ENCODE peak calls at places on chromosomes 6 and 20, in four cellular contexts. C is tibial nerve; T is breast epithelium; A is CD8-positive, alpha-beta T cell. M is an unnamed sample.
A peak's percentile ranks its signal among the peaks of the same experiment; 100 is the strongest.

GRCh38 chr20:24403410-24403809 is 66.0 kb upstream of the SYNDIG1 start:
- DNase-seq in T (no peak), A (no peak), C (no peak), M (no peak)

GRCh38 chr6:125974214-125974866 is 12.0 kb upstream of the TRMT11 start:
- DNase-seq in C (no peak), T (no peak), A (no peak), M (no peak)

GRCh38 chr20:46031701-46032254 is 2.8 kb downstream of the SLC12A5 start:
- DNase-seq in T (no peak), A (no peak), C (no peak), M (no peak)

GRCh38 chr6:121826156-121826810 is 390.8 kb downstream of the GJA1 start:
- DNase-seq in A (no peak), T (no peak), C (no peak), M (no peak)

GRCh38 chr6:143325379-143326140 is 124.9 kb downstream of the ADAT2 start:
- DNase-seq in T (no peak), C (no peak), A (no peak), M (no peak)

GRCh38 chr6:13881621-13882165 is 43.1 kb upstream of the RNF182 start:
- DNase-seq in T (no peak), A (no peak), C (no peak), M (no peak)

GRCh38 chr6:38213275-38213674 is 393.7 kb downstream of the ZFAND3 start:
- DNase-seq in A (no peak), C (no peak), T (no peak), M (no peak)

GRCh38 chr20:17511401-17511800 is 19.8 kb downstream of the BFSP1 start:
- DNase-seq in T (no peak), C (no peak), A (no peak), M (no peak)

GRCh38 chr6:157952751-157953479 is 28.7 kb upstream of the SYNJ2 start:
- DNase-seq in T (no peak), C (no peak), A (no peak), M (no peak)

GRCh38 chr6:169051371-169051770 is 202.3 kb downstream of the THBS2 start:
- DNase-seq in A (no peak), C (no peak), T (no peak), M (no peak)

GRCh38 chr20:38146156-38146555 is 18.9 kb downstream of the TGM2 start:
- DNase-seq in T (no peak), C (no peak), A (no peak), M (no peak)

GRCh38 chr6:87297115-87297514 is 25.3 kb upstream of the SMIM8 start:
- DNase-seq in C (no peak), A (no peak), T (no peak), M (no peak)

GRCh38 chr6:31007694-31008093 is 2.6 kb upstream of the MUC22 start:
- DNase-seq in A (no peak), C (no peak), T (no peak), M (no peak)

GRCh38 chr6:15941168-15941567 is 187.7 kb upstream of the MYLIP start:
- DNase-seq in A (no peak), C (no peak), T (no peak), M (no peak)

DNA sequence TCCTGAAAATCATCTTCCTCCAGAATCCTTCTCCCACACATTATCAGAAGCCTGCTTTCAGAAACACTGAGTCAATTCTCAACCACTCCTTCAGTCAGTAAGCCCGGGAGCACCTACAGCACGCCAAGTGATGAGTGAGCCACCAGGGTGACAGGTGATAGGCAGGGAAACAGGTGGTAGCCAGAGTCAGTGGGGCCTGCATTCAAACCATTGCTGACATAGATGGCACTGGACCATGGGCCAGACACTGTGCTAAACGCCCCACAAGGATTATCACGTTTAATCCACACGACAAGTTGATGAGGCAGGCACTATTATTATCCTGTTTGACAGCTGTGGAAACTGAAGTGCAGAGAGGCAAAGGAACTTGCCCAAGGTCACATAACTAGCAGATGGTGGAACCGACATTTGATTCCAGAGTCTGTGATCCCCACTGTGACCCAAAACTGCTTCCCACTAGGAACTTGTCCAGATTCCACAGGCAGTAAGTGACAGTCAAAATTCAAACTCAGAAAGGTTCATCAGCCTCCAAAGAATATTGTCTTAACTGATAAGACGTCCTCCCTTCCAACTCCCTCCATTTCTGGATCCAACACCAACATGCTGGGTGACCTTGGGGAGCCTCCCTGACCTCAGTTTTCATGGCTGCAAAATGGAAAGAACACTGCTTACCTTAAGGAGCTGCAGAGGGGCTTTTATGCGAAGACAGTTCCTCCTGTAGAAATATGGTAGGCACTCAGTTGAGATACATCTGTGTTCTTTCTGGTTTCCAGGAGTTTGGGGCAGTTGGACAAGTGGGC is 23.9 kb upstream of the TOP1 start:
- DNase-seq in C (no peak), A (no peak), T (no peak), M (no peak)
- H3K4me3 ChIP-seq in C (no peak overlapping the region), A (no peak overlapping the region), T (peak overlapping the region; percentile 7), M (no peak overlapping the region)

DNA sequence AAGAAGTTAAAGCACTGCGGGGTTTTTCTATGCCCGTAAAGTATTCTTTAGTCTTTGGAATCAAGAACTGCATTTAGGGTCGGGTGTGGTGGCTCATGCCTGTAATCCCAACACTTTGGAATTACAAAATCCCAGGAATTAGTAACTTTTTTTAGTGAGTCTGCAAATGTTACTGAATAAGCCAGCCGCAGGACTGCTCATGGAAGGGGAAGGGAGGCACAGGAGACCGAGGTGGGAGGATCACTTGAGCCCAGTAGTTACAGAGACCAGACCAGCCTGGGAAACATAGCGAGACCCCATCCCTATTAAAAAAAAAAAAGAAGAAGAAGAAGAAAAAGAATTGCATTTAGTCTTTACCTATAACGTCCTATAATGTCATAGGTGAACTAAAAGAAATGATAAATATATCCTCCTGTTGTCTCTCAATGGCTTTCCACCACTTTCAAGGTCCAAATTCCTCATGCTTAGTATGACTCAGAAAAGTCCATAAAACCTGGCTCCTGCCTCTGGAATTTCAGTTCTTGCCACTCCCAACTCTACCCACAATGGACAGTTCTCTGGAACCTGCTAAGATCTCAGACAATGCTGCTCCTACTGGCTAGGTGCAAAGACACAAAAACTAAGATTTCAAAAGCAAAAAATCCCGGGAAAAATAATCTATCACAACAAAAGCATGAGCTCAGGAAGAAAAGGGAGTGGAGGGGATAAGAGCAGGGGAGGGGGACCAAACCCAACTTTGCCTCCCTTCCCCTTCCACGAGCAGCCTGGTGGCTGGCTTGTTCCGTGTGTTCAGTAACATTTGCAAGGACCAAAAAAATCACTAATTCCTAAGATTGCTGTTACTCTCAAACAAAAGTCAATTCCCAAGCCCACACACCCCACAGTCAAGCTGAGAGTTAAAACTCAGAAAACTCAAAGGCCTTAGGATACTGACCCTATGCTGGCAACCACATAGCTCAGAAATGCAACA is 39.0 kb downstream of the B4GALT5 start:
- DNase-seq in A (no peak), C (no peak), T (no peak), M (no peak)
- H3K27ac ChIP-seq in A (no peak overlapping the region), C (peak overlapping the region; percentile 65), T (peak overlapping the region; percentile 14), M (no peak overlapping the region)

GRCh38 chr6:41781302-41781711 is 725 bp downstream of the PRICKLE4 start:
- DNase-seq in C (no peak), T (no peak), A (no peak), M (no peak)
- H3K4me1 ChIP-seq in C (peaks cover 72% of the 10 kb centered on the region), T (peaks cover 5% of the 10 kb centered on the region), A (peaks cover 24% of the 10 kb centered on the region), M (peaks cover 20% of the 10 kb centered on the region)

GRCh38 chr6:49606696-49607390 is 29.8 kb downstream of the RHAG start:
- DNase-seq in T (no peak), C (no peak), A (no peak), M (no peak)

GRCh38 chr6:49607391-49607982 is 29.2 kb downstream of the RHAG start:
- DNase-seq in A (no peak), T (no peak), C (no peak), M (no peak)
- H3K4me3 ChIP-seq in A (no peak overlapping the region), T (no peak overlapping the region), C (no peak overlapping the region), M (no peak overlapping the region)

DNA sequence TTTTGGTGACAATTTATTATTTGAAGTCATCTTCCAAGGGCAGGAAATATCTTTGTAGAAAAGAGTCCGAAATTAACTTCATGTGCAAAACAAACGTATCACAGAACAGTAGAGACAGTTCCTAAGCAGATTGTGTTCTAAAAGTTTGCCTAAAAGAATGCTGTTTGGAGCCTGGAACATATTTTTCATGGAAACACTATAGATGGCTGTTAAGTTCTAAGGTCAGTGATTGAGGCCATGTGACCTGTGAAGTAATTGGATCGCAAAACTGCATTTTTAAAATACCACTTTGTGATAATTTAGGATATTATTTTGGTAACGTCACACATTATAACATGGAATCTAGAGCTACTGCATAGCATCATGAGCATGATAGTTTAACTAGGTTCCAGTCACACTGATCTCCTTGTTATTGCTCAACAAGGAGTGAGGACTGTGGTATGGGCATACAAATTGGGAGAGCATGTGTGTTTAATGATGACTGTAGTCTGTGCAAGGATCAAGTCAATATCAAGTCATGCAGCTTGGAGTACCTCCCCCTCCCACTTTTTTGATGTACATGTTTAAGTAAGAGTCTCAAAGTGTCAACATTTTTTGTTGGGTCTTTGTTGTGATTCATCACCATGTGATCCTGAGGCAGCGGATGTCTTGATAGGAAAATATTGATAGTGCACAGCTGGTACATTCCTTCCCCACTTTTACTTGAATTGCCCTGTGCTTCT is 609.3 kb upstream of the CITED2 start:
- DNase-seq in C (no peak), T (no peak), A (no peak), M (no peak)
- H3K27ac ChIP-seq in C (peak overlapping the region; percentile 42), T (peak overlapping the region; percentile 73), A (no peak overlapping the region), M (no peak overlapping the region)

M was measured in effector memory CD4-positive, alpha-beta T cell.